ENCODE peak calls at places on chromosomes 11 and 22, in seven cellular contexts. R, C, J, P, D, U and H are unnamed samples.
A peak's percentile ranks its signal among the peaks of the same experiment; 100 is the strongest.

GRCh38 chr22:19753090-19753842 is 7.3 kb upstream of the TBX1 start:
- DNase-seq in R (no peak), C (no peak), J (no peak), P (no peak), D (no peak), U (no peak), H (no peak)

GRCh38 chr11:69510471-69511357 is 29.3 kb downstream of the LINC01488 start:
- DNase-seq in R (peak; percentile 72), C (no peak), J (no peak), P (no peak), D (no peak), U (no peak), H (no peak)

GRCh38 chr11:102345923-102346322 is 1.1 kb upstream of the BIRC2 start:
- DNase-seq in R (peak; percentile 83), C (no peak), J (no peak), P (no peak), D (no peak), U (no peak), H (no peak)

GRCh38 chr11:65211293-65212105 is 29.8 kb downstream of the CAPN1 start:
- DNase-seq in R (no peak), C (no peak), J (no peak), P (no peak), D (no peak), U (no peak), H (no peak)

GRCh38 chr22:50600541-50600940 is at the start of gene MAPK8IP2:
- DNase-seq in R (no peak), C (peak; percentile 74), J (no peak), P (no peak), D (no peak), U (no peak), H (peak; percentile 70)

GRCh38 chr11:24496728-24497396 is at the start of gene LUZP2:
- DNase-seq in R (peak; percentile 51), C (peak; percentile 2), J (no peak), P (no peak), D (no peak), U (peak; percentile 16), H (no peak)

GRCh38 chr22:48693377-48694135 is 1134.1 kb downstream of the BRD1 start:
- DNase-seq in R (no peak), C (no peak), J (no peak), P (no peak), D (no peak), U (no peak), H (no peak)

GRCh38 chr11:93225642-93226041 is 27.9 kb upstream of the SLC36A4 start:
- DNase-seq in R (peak; percentile 16), C (no peak), J (no peak), P (no peak), D (no peak), U (no peak), H (peak; percentile 25)

GRCh38 chr22:38155703-38156102 is 25.9 kb downstream of the PLA2G6 start:
- DNase-seq in R (no peak), C (no peak), J (no peak), P (no peak), D (no peak), U (no peak), H (no peak)

GRCh38 chr11:4072668-4073285 is 21.8 kb upstream of the RRM1 start:
- DNase-seq in R (peak; percentile 80), C (peak; percentile 69), J (no peak), P (no peak), D (peak; percentile 63), U (peak; percentile 60), H (peak; percentile 71)

GRCh38 chr11:129312741-129313587 is 62.7 kb upstream of the BARX2 start:
- DNase-seq in R (peak; percentile 27), C (no peak), J (no peak), P (no peak), D (no peak), U (no peak), H (no peak)

GRCh38 chr11:73797457-73797856 is 9.8 kb downstream of the MRPL48 start:
- DNase-seq in R (no peak), C (peak; percentile 64), J (no peak), P (no peak), D (no peak), U (no peak), H (no peak)

GRCh38 chr22:50183141-50183971 is 2.4 kb upstream of the TRABD start:
- DNase-seq in R (no peak), C (no peak), J (no peak), P (no peak), D (no peak), U (no peak), H (no peak)

GRCh38 chr22:22060200-22061084 is 77.9 kb upstream of the TOP3B start:
- DNase-seq in R (peak; percentile 24), C (peak; percentile 37), J (peak; percentile 78), P (no peak), D (peak; percentile 73), U (peak; percentile 40), H (peak; percentile 90)

GRCh38 chr22:17694193-17694592 is 55.6 kb downstream of the BCL2L13 start:
- DNase-seq in R (no peak), C (no peak), J (no peak), P (no peak), D (no peak), U (no peak), H (no peak)
- TF ChIP-seq CTCF in R (no peak), C (no peak), J (no peak), P (no peak), D (no peak), U (no peak), H (no peak)

GRCh38 chr11:34588023-34588422 is 32.9 kb upstream of the EHF start:
- DNase-seq in R (no peak), C (no peak), J (no peak), P (no peak), D (no peak), U (no peak), H (no peak)

GRCh38 chr11:34585304-34585869 is 35.5 kb upstream of the EHF start:
- DNase-seq in R (no peak), C (no peak), J (no peak), P (no peak), D (no peak), U (no peak), H (no peak)

GRCh38 chr11:34587282-34587677 is 33.6 kb upstream of the EHF start:
- DNase-seq in R (no peak), C (no peak), J (no peak), P (no peak), D (no peak), U (no peak), H (no peak)

GRCh38 chr11:34586655-34587281 is 34.1 kb upstream of the EHF start:
- DNase-seq in R (no peak), C (no peak), J (no peak), P (no peak), D (no peak), U (no peak), H (no peak)

GRCh38 chr11:34585870-34586654 is 34.8 kb upstream of the EHF start:
- DNase-seq in R (peak; percentile 71), C (no peak), J (no peak), P (no peak), D (peak; percentile 53), U (no peak), H (peak; percentile 46)
- TF ChIP-seq CTCF in R (peak; percentile 79), C (peak; percentile 81), J (peak; percentile 83), P (peak; percentile 55), D (peak; percentile 77), U (peak; percentile 78), H (peak; percentile 55)

GRCh38 chr11:63508009-63508408 is 2.1 kb downstream of the LGALS12 start:
- DNase-seq in R (no peak), C (peak; percentile 18), J (no peak), P (no peak), D (no peak), U (peak; percentile 55), H (peak; percentile 54)
- TF ChIP-seq CTCF in R (no peak), C (peak; percentile 68), J (peak; percentile 45), P (peak; percentile 59), D (no peak), U (peak; percentile 56), H (peak; percentile 21)

DNA sequence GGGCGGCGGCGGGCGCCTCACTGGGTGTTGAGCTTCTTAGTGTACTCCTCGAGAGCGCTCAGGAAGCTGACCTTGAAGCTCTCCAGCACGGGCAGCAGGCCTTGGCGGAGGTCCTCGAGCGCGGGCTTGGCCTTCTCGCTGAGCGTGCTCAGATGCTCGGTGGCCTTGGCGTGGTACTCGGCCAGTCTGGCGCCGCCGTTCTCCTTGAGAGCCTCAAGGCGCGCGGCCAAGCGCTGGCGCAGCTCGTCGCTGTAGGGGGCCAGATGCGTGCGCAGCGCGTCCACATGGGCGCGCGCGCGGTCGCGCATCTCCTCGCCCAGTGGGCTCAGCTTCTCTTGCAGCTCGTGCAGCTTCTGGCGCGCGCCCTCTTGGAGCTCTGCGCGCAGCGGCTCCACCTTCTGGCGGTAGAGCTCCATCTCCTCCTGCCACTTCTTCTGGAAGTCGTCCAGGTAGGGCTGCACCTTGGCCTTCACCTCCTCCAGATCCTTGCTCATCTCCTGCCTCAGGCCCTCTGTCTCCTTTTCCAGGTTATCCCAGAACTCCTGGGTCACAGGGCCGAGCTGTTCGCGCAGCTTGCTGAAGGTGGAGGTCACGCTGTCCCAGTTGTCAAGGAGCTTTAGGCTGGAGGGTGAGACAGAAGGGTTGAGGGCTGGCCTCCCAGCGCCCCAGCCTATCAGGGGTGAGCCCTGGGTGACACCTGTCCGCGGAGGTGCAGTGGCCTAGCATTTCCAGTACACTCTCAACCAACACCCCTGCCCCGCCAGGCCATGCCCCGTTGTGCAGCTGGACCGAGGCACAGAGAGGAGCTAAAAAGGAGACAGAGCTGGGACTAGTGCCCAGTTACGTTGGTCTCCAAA is 1.4 kb downstream of the APOA1 start:
- DNase-seq in R (peak; percentile 93), C (peak; percentile 84), J (peak; percentile 50), P (peak; percentile 51), D (peak; percentile 73), U (peak; percentile 87), H (peak; percentile 94)
- TF ChIP-seq CTCF in R (peak; percentile 67), C (peak; percentile 65), J (peak; percentile 33), P (peak; percentile 62), D (peak; percentile 44), U (peak; percentile 77), H (peak; percentile 65)

GRCh38 chr11:75031771-75032549 is 43.2 kb downstream of the NEU3 start:
- DNase-seq in R (peak; percentile 78), C (no peak), J (no peak), P (no peak), D (peak; percentile 64), U (peak; percentile 67), H (peak; percentile 73)
- TF ChIP-seq CTCF in R (peak; percentile 83), C (peak; percentile 76), J (peak; percentile 81), P (peak; percentile 88), D (peak; percentile 82), U (peak; percentile 74), H (peak; percentile 81)

DNA sequence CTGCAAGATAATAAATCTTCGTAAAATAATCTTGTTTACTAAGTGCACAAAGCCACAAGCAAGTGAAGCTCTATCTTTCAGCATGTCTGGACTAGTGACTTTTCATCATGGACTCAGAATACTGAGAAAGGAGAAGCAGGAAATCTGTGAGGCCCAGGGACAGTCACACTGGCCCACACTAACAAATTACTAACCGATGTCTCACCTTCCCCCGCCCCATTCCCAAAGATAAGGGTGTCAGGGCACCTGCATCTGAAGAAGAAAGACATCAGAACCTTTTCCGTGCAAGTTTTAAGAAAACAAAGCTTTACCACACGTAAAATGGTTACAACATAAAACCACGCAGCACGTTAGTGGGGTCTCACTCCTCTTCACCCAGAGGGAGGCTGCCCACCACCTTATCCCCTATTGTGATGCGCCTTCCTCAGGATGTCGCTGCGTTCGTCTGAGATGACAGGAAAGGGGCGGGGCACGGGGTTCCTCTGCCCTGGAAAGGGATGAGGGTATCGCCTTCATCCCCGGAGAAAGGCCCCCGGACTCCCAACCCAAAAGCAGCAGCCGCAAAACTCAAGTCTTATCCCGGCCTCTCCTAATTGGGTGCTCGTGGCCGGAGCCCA is 603 bp downstream of the BTBD10 start:
- DNase-seq in R (peak; percentile 41), C (peak; percentile 65), J (no peak), P (no peak), D (peak; percentile 65), U (peak; percentile 69), H (peak; percentile 52)
- TF ChIP-seq CTCF in R (no peak), C (no peak), J (no peak), P (no peak), D (no peak), U (no peak), H (no peak)